ENCODE peak calls at places on chromosome 18, in eight cellular contexts. G is body of pancreas, W is esophagus squamous epithelium, M is HCT116, A is heart left ventricle, Y is HepG2, D is adrenal gland, E is stomach. V is an unnamed sample. For H3K27me3, the result is how much of the 10 kb centered on the place peaks cover.

GRCh38 chr18:61687317-61687716 is 205.5 kb downstream of the RNF152 start:
- DNase-seq in G (no peak), W (no peak), M (no peak), A (no peak), Y (no peak), D (no peak), E (no peak), V (no peak)

GRCh38 chr18:44197837-44198236 is 482.9 kb upstream of the SETBP1 start:
- DNase-seq in G (no peak), W (no peak), M (no peak), A (no peak), Y (no peak), D (no peak), E (no peak), V (no peak)

GRCh38 chr18:28059861-28060260 is 117.1 kb downstream of the CDH2 start:
- DNase-seq in G (no peak), W (no peak), M (no peak), A (no peak), Y (no peak), D (no peak), E (no peak), V (no peak)

GRCh38 chr18:26960901-26961300 is 95.4 kb upstream of the AQP4 start:
- DNase-seq in G (no peak), W (no peak), M (no peak), A (no peak), Y (no peak), D (no peak), E (no peak), V (no peak)

GRCh38 chr18:75344615-75345014 is 82.9 kb downstream of the SMIM21 start:
- DNase-seq in G (no peak), W (no peak), M (no peak), A (no peak), Y (no peak), D (no peak), E (no peak), V (no peak)

GRCh38 chr18:72910045-72910444 is 42.3 kb upstream of the NETO1 start:
- DNase-seq in G (no peak), W (no peak), M (no peak), A (no peak), Y (no peak), D (no peak), E (no peak), V (no peak)

GRCh38 chr18:644395-645004 is 13.0 kb upstream of the TYMS start:
- DNase-seq in G (no peak), W (no peak), M (no peak), A (no peak), Y (peak), D (no peak), E (no peak), V (no peak)

GRCh38 chr18:35141077-35141476 is 99.8 kb upstream of the ZNF397 start:
- DNase-seq in G (no peak), W (no peak), M (no peak), A (no peak), Y (no peak), D (no peak), E (no peak), V (no peak)

GRCh38 chr18:77004555-77005380 is 127.8 kb downstream of the MBP start:
- DNase-seq in G (no peak), W (no peak), M (no peak), A (no peak), Y (no peak), D (no peak), E (no peak), V (no peak)

GRCh38 chr18:41532344-41533086 is 422.5 kb upstream of the PIK3C3 start:
- DNase-seq in G (no peak), W (no peak), M (no peak), A (no peak), Y (no peak), D (no peak), E (no peak), V (no peak)

GRCh38 chr18:43692291-43692690 is 415.0 kb upstream of the SYT4 start:
- DNase-seq in G (no peak), W (no peak), M (no peak), A (no peak), Y (no peak), D (no peak), E (no peak), V (no peak)

DNA sequence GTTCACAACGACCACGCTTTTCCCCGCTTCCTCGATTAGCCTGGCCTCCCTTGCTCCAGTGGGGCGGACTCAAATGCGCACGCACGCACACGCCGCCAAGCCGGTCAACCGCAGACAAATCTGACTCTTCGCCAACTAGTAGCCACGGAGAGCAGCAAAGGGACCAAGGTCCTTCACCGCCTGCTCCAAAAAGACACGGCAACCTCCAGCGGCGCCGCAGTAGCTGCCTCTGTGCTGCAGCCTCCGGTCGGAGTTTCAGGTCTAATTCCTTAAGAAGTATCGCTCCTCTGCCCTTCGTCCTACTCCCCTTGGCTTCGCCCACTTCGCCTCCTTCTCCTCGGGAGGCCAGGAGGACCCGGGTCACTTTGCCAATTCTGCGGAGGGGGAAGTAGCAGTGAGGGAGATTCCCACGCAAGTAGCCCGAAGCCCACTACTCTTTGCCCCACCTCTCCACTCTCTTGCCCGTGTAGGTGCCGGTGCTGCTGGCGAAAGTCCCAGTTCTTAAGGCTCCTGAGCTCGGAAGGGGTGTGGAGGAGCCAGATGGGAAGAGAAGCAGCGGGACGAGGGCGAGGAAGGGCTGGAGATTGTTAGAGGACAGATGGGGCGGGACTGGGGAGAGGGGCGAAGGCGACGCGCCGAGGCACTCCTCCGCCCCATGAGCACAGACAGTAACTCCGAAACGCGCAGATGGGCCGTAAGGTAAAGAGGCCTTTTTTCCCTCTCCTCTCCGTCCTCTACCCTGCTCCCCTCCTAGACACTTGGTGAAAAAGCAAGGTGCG is 615 bp downstream of the AKAIN1 start:
- DNase-seq in G (peak), W (no peak), M (no peak), A (no peak), Y (no peak), D (no peak), E (no peak), V (no peak)
- H3K27me3 ChIP-seq in G (under half), W (under half), M (under half), A (under half), Y (under half), D (under half), E (under half), V (under half)

GRCh38 chr18:23495723-23496440 is 7.4 kb upstream of the RMC1 start:
- DNase-seq in G (no peak), W (no peak), M (no peak), A (peak), Y (no peak), D (no peak), E (no peak), V (no peak)
- H3K4me3 ChIP-seq in G (no peak), W (no peak), M (no peak), A (no peak), Y (no peak), D (no peak), E (no peak), V (no peak)

GRCh38 chr18:21612125-21613100 is at the start of gene SNRPD1:
- DNase-seq in G (peak), W (peak), M (peak), A (peak), Y (peak), D (peak), E (peak), V (peak)
- TF ChIP-seq POLR2A in G (peak), W (peak), M (peak), A (no peak), Y (peak), D (peak), E (no peak), V (peak)

DNA sequence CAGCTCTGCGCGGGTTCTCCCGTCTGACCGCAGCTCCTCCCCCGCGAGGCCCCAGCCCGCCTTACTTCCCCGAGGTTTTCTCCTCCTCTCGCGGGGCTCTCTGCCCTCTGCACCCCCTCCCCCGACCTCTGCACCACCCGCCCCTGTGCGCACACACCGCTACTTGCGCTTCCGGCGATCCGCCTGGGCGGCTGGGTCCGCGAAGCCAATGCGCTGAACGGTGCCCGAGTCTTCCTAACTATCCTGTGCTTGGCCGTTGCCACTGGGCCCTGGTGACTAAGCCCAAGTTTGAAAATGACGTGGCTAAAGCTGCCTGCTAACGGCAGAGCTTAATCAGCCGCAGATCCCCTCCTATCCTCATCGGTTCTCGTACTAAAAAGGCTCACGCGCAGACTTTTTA is 6.2 kb downstream of the ONECUT2 start:
- DNase-seq in G (no peak), W (no peak), M (no peak), A (no peak), Y (no peak), D (no peak), E (no peak), V (peak)
- H3K27me3 ChIP-seq in G (under half), W (half or more), M (under half), A (half or more), Y (under half), D (half or more), E (under half), V (under half)

DNA sequence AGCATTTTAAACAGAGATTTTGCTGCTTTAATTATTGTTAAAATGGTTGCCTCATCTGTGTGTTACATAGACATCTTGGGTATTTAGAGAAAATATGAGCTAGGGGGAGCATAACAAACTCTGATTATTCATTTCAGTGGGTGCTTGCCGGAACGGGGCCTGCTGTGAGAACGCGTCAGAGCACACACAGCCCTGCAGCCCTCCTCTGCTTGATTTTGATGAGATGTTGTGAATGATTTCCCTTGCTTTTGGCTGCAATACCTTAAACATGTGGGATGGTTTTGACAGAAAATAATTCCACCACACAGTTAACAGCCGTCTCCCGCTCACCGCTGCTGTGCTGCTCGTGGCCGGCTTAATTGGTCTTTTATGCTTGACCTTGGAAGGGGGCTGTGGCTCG is 50.0 kb upstream of the TXNDC2 start:
- DNase-seq in G (no peak), W (no peak), M (no peak), A (no peak), Y (no peak), D (no peak), E (no peak), V (no peak)
- H3K4me3 ChIP-seq in G (no peak), W (no peak), M (no peak), A (no peak), Y (no peak), D (no peak), E (no peak), V (no peak)

GRCh38 chr18:58755304-58756010 is 84.2 kb downstream of the MALT1 start:
- DNase-seq in G (no peak), W (no peak), M (no peak), A (peak), Y (no peak), D (no peak), E (no peak), V (no peak)

GRCh38 chr18:58754544-58755068 is 83.3 kb downstream of the MALT1 start:
- DNase-seq in G (no peak), W (no peak), M (no peak), A (no peak), Y (no peak), D (no peak), E (no peak), V (peak)

GRCh38 chr18:58758606-58759005 is 87.3 kb downstream of the MALT1 start:
- DNase-seq in G (no peak), W (no peak), M (no peak), A (no peak), Y (no peak), D (no peak), E (no peak), V (no peak)

GRCh38 chr18:58756148-58756547 is 84.9 kb downstream of the MALT1 start:
- DNase-seq in G (no peak), W (no peak), M (no peak), A (no peak), Y (no peak), D (no peak), E (no peak), V (no peak)

DNA sequence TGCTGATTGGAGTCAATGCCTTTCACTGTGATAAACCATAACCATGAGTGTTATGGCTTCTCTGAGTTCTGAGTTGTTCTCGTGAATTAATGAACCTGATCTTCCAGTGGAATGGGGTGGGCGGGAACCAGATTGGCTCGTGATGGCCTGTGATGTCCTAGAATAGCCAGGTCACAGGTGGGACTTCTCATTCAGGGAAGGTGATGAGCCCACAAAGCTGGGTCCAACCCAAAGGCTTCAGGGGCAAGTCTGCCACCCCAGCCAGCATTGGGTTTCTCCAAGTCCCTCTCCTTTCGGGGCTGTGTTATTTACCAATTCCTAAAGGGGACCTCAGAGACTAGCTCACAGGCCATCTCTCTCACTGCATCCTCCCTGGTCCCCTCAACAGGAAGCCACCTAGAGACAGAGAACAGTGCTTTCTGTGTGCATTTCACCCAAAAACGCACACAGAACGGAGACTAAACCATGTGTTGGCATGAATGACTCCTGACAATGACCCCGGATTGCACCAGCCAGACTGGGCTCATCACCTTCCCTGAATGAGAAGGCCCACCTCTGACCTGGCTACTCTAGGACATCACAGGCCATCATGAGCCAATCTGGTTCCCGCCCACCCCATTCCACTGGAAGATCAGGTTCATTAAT is 85.5 kb downstream of the MALT1 start:
- DNase-seq in G (no peak), W (no peak), M (no peak), A (no peak), Y (no peak), D (no peak), E (no peak), V (no peak)
- TF ChIP-seq POLR2A in G (no peak), W (no peak), M (no peak), A (no peak), Y (no peak), D (no peak), E (no peak), V (no peak)

GRCh38 chr18:3593904-3594759 is 144.2 kb downstream of the TGIF1 start:
- DNase-seq in G (peak), W (peak), M (peak), A (peak), Y (peak), D (peak), E (peak), V (peak)
- H3K27me3 ChIP-seq in G (under half), W (under half), M (under half), A (under half), Y (under half), D (under half), E (under half), V (under half)

GRCh38 chr18:33596178-33596854 is 18.3 kb downstream of the ASXL3 start:
- DNase-seq in G (no peak), W (no peak), M (no peak), A (no peak), Y (no peak), D (no peak), E (no peak), V (no peak)
- H3K4me3 ChIP-seq in G (no peak), W (no peak), M (no peak), A (no peak), Y (no peak), D (no peak), E (no peak), V (no peak)

GRCh38 chr18:46334200-46334553 is 230.0 kb downstream of the HAUS1 start:
- DNase-seq in G (no peak), W (no peak), M (no peak), A (no peak), Y (no peak), D (no peak), E (no peak), V (no peak)
- TF ChIP-seq POLR2A in G (no peak), W (no peak), M (no peak), A (no peak), Y (no peak), D (no peak), E (no peak), V (no peak)

DNA sequence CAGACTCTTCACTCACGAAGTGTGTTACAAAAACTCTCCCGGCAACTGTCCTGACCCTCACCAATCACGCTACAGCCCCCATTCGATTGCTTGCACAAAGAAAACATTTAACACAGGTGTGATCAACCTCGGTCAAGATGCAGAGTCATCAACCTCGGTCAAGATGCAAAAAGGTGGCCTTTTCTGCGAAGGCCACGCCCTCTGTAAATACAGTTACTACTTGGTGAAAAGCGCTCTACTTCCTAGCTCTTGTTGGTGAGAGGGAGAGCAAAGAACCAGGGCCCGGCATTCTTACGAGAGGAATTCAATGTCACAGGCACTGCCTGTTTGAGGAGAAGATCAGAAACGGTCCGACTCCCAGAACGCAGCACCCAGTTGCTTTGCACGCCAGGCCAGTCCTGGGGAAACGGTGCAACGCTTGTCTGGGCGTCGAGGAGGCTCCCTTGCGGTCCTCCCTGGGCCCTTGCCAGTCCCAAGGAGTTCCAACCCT is 2.0 kb downstream of the PIEZO2 start:
- DNase-seq in G (no peak), W (no peak), M (no peak), A (no peak), Y (no peak), D (no peak), E (no peak), V (no peak)
- H3K27me3 ChIP-seq in G (under half), W (under half), M (under half), A (under half), Y (under half), D (under half), E (under half), V (under half)

V was measured in right lobe of liver.